ENCODE peak calls at places on chromosome 16, in eight cellular contexts. X is GM10248; C is ascending aorta; S is thyroid gland; L is retinal pigment epithelial cell; E is CD8-positive, alpha-beta T cell; B is dorsolateral prefrontal cortex; M is stomach. T is an unnamed sample.
A peak's percentile ranks its signal among the peaks of the same experiment; 100 is the strongest.

GRCh38 chr16:10895053-10895946 is 18.3 kb downstream of the CIITA start:
- DNase-seq in X (no peak), C (no peak), S (peak; percentile 66), L (no peak), E (no peak), B (no peak), M (no peak), T (no peak)

GRCh38 chr16:79543219-79543618 is 57.3 kb downstream of the MAF start:
- DNase-seq in X (no peak), C (no peak), S (peak; percentile 61), L (no peak), E (no peak), B (no peak), M (no peak), T (no peak)

GRCh38 chr16:25052530-25052929 is 37.4 kb upstream of the ARHGAP17 start:
- DNase-seq in X (no peak), C (no peak), S (peak; percentile 43), L (no peak), E (no peak), B (no peak), M (peak; percentile 44), T (no peak)

GRCh38 chr16:59878479-59878878 is 1144.4 kb upstream of the GOT2 start:
- DNase-seq in X (no peak), C (no peak), S (no peak), L (peak; percentile 86), E (no peak), B (no peak), M (peak; percentile 61), T (no peak)

GRCh38 chr16:89330177-89330856 is 112.8 kb downstream of the ZNF778 start:
- DNase-seq in X (no peak), C (no peak), S (peak; percentile 90), L (no peak), E (peak; percentile 40), B (peak; percentile 42), M (peak; percentile 66), T (no peak)

GRCh38 chr16:87608400-87608985 is 6.2 kb downstream of the JPH3 start:
- DNase-seq in X (peak; percentile 70), C (no peak), S (peak; percentile 70), L (no peak), E (peak; percentile 45), B (no peak), M (peak; percentile 49), T (no peak)

GRCh38 chr16:78259883-78260282 is 160.4 kb downstream of the WWOX start:
- DNase-seq in X (no peak), C (no peak), S (no peak), L (no peak), E (no peak), B (no peak), M (no peak), T (no peak)

GRCh38 chr16:61684566-61684965 is 351.7 kb downstream of the CDH8 start:
- DNase-seq in X (no peak), C (no peak), S (no peak), L (no peak), E (no peak), B (no peak), M (no peak), T (no peak)

GRCh38 chr16:9050102-9050830 is 41.2 kb upstream of the HAPSTR1 start:
- DNase-seq in X (no peak), C (no peak), S (no peak), L (no peak), E (no peak), B (no peak), M (no peak), T (no peak)

GRCh38 chr16:30010817-30011504 is at the start of gene DOC2A:
- DNase-seq in X (no peak), C (no peak), S (no peak), L (no peak), E (peak; percentile 26), B (no peak), M (no peak), T (no peak)

GRCh38 chr16:66342294-66342900 is 24.1 kb upstream of the CDH5 start:
- DNase-seq in X (peak; percentile 59), C (no peak), S (no peak), L (no peak), E (peak; percentile 13), B (no peak), M (no peak), T (no peak)
- TF ChIP-seq CTCF in X (peak; percentile 60), C (peak; percentile 32), S (peak; percentile 45), L (peak; percentile 89), E (peak; percentile 33), B (peak; percentile 62), M (peak; percentile 40), T (no peak)

GRCh38 chr16:46901709-46902108 is 17.5 kb downstream of the GPT2 start:
- DNase-seq in X (no peak), C (no peak), S (no peak), L (no peak), E (no peak), B (no peak), M (no peak), T (no peak)
- TF ChIP-seq CTCF in X (no peak), C (no peak), S (no peak), L (no peak), E (no peak), B (no peak), M (no peak), T (no peak)

DNA sequence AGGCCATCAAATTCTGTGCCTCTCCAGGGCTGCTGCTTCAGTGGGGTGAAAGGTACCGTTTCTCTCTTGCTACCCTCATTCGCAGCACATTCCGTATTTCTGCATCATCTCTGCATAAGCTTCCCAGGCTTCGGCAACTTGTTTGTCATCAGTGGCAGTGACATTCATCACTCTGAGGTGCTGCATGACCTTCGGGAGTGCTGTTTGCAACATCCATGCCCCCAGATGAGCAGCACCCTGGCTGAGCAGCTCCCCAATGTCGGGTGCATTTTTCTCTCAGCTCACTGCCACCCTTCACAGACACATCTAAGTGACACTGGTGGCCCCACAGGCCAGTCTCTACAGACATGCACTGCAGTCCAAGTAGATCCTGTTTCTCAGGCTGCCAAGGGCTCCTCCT is 3.8 kb downstream of the CREBBP start:
- DNase-seq in X (no peak), C (peak; percentile 64), S (no peak), L (no peak), E (no peak), B (no peak), M (no peak), T (no peak)
- TF ChIP-seq CTCF in X (no peak), C (no peak), S (no peak), L (no peak), E (no peak), B (no peak), M (no peak), T (no peak)

GRCh38 chr16:69848635-69849545 is 86.8 kb downstream of the WWP2 start:
- DNase-seq in X (no peak), C (peak; percentile 97), S (peak; percentile 95), L (peak; percentile 34), E (no peak), B (peak; percentile 54), M (peak; percentile 78), T (peak; percentile 96)
- TF ChIP-seq CTCF in X (no peak), C (no peak), S (peak; percentile 13), L (no peak), E (no peak), B (no peak), M (no peak), T (no peak)

GRCh38 chr16:56203052-56203451 is 11.8 kb downstream of the GNAO1 start:
- DNase-seq in X (peak; percentile 40), C (no peak), S (peak; percentile 14), L (no peak), E (peak; percentile 38), B (no peak), M (no peak), T (no peak)
- TF ChIP-seq CTCF in X (peak; percentile 34), C (no peak), S (peak; percentile 13), L (no peak), E (peak; percentile 29), B (peak; percentile 49), M (no peak), T (no peak)

GRCh38 chr16:62978451-62978850 is 942.2 kb upstream of the CDH8 start:
- DNase-seq in X (no peak), C (no peak), S (no peak), L (no peak), E (no peak), B (no peak), M (no peak), T (no peak)

DNA sequence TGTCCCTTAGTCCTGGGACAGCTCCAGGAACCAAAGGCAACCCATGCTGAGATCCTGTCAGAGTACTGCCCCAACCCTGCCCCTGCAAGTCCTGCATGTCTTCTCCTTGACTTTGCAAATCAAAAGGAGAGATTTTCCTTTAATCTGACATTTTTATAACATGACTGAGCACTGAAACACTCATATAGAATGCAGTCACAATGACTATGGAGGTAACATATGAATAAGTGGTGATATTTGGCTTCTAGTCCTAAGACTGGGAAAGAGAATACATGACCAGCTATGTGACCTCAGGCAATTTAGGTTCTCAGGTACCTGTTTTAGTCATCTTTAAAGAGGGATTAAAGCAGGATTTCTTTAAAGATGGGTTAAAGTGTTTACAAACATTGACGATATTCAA is 941.6 kb upstream of the CDH8 start:
- DNase-seq in X (no peak), C (no peak), S (no peak), L (no peak), E (no peak), B (no peak), M (no peak), T (no peak)
- TF ChIP-seq CTCF in X (no peak), C (no peak), S (no peak), L (no peak), E (no peak), B (no peak), M (no peak), T (no peak)

DNA sequence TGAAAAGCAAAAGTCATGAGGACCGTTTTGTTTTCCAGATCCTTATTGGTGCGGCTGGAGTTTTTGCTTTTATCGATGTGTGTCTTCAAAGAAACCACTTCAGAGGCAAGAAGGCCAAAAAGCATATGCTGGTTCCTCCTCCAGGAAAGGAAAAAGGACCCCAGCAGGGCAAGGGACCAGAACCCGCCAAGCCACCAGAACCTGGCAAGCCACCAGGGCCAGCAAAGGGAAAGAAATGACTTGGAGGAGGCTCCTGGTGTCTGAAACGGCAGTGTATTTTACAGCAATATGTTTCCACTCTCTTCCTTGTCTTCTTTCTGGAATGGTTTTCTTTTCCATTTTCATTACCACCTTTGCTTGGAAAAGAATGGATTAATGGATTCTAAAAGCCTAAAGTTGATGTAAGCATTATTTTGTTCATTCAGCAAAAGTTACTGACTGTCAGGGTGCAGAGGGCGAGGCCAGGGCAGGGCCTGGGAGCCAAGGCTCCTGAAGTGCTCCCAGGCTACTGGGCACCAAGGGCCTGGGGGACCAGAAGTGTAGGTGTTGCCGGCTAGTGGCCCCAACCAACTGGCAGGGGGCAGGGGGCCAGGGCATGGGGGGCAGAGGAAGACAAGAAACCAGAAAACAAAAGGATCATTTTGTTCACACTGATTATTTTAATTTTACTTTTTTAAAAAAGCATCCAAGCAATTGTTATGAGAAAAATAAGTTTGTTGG is 8.8 kb downstream of the CMTM2 start:
- DNase-seq in X (no peak), C (no peak), S (no peak), L (no peak), E (no peak), B (no peak), M (no peak), T (no peak)
- TF ChIP-seq CTCF in X (no peak), C (no peak), S (no peak), L (no peak), E (no peak), B (no peak), M (no peak), T (no peak)

T was measured in lower leg skin.